ENCODE peak calls at places on chromosomes 13 and 19, in seven cellular contexts. M is heart left ventricle, P is HFF-Myc, W is fibroblast of the aortic adventitia, A is tibial nerve, Z is fibroblast of lung, D is upper lobe of right lung. F is an unnamed sample.
A peak's percentile ranks its signal among the peaks of the same experiment; 100 is the strongest.

GRCh38 chr13:66537417-66537816 is 692.7 kb downstream of the PCDH9 start:
- DNase-seq in D (no peak), M (no peak), A (no peak), Z (no peak), P (no peak), W (no peak), F (no peak)

GRCh38 chr13:112873851-112874750 is 94.9 kb upstream of the MCF2L start:
- DNase-seq in M (peak; percentile 76), A (peak; percentile 93), W (peak; percentile 65), D (peak; percentile 85), P (no peak), Z (peak; percentile 30), F (no peak)

GRCh38 chr19:45641274-45642105 is 2.3 kb upstream of the EML2 start:
- DNase-seq in D (peak; percentile 90), Z (peak; percentile 70), P (peak; percentile 86), W (peak; percentile 63), M (peak; percentile 78), A (peak; percentile 72), F (peak; percentile 88)

GRCh38 chr13:91664036-91664435 is 265.6 kb downstream of the GPC5 start:
- DNase-seq in P (no peak), Z (peak; percentile 7), D (no peak), M (no peak), A (no peak), W (no peak), F (no peak)

GRCh38 chr19:1567848-1568227 is 287 bp downstream of the MEX3D start:
- DNase-seq in W (no peak), P (no peak), M (no peak), D (no peak), Z (no peak), A (no peak), F (no peak)

GRCh38 chr13:78593652-78594494 is 9.5 kb downstream of the POU4F1 start:
- DNase-seq in A (no peak), Z (no peak), W (no peak), M (no peak), P (no peak), D (no peak), F (no peak)

GRCh38 chr19:17944301-17944700 is 11.5 kb downstream of the CCDC124 start:
- DNase-seq in M (no peak), A (no peak), D (no peak), P (peak; percentile 73), Z (peak; percentile 77), W (peak; percentile 83), F (no peak)

GRCh38 chr13:39035204-39035603 is 2.7 kb downstream of the PROSER1 start:
- DNase-seq in Z (no peak), A (no peak), W (no peak), P (no peak), D (no peak), M (no peak), F (no peak)

GRCh38 chr13:30735025-30735967 is at the start of gene ALOX5AP:
- DNase-seq in M (no peak), W (no peak), A (no peak), Z (no peak), D (no peak), P (no peak), F (no peak)

GRCh38 chr19:55178781-55179569 is 1.1 kb downstream of the SYT5 start:
- DNase-seq in W (peak; percentile 72), M (peak; percentile 63), Z (peak; percentile 80), A (peak; percentile 18), D (peak; percentile 79), P (no peak), F (peak; percentile 75)

GRCh38 chr13:65789815-65790214 is 1440.3 kb downstream of the PCDH9 start:
- DNase-seq in A (no peak), W (peak; percentile 39), M (no peak), D (no peak), Z (peak; percentile 13), P (no peak), F (no peak)

GRCh38 chr13:60328073-60328472 is 68.9 kb upstream of the TDRD3 start:
- DNase-seq in A (no peak), Z (no peak), W (no peak), P (no peak), M (no peak), D (no peak), F (no peak)

GRCh38 chr13:80341771-80342271 is 895 bp upstream of the SPRY2 start:
- DNase-seq in M (peak; percentile 61), A (peak; percentile 43), W (peak; percentile 60), D (peak; percentile 83), P (no peak), Z (peak; percentile 68), F (no peak)

GRCh38 chr19:33647146-33647545 is 25.4 kb downstream of the CHST8 start:
- DNase-seq in Z (no peak), P (no peak), A (no peak), M (no peak), W (no peak), D (no peak), F (no peak)

GRCh38 chr19:17933414-17934129 is 757 bp downstream of the CCDC124 start:
- DNase-seq in W (peak; percentile 23), M (no peak), P (no peak), A (no peak), Z (peak; percentile 48), D (no peak), F (no peak)

GRCh38 chr13:99656843-99657506 is 155.7 kb downstream of the TM9SF2 start:
- DNase-seq in Z (no peak), A (no peak), W (no peak), M (no peak), P (no peak), D (no peak), F (no peak)

GRCh38 chr13:67353891-67354459 is 123.8 kb upstream of the PCDH9 start:
- DNase-seq in P (no peak), W (peak; percentile 21), D (no peak), Z (peak; percentile 34), M (no peak), A (no peak), F (no peak)

GRCh38 chr19:49333426-49334288 is 1.5 kb upstream of the CD37 start:
- DNase-seq in D (peak; percentile 69), Z (no peak), M (peak; percentile 37), A (no peak), W (no peak), P (no peak), F (peak; percentile 65)
- H3K4me3 ChIP-seq in D (no peak overlapping the region), Z (no peak overlapping the region), M (no peak overlapping the region), A (no peak overlapping the region), W (no peak overlapping the region), P (no peak overlapping the region), F (no peak overlapping the region)

GRCh38 chr13:23695711-23696512 is 125.7 kb downstream of the TNFRSF19 start:
- DNase-seq in P (no peak), M (no peak), A (no peak), Z (no peak), W (no peak), D (peak; percentile 73), F (no peak)
- H3K4me3 ChIP-seq in P (no peak overlapping the region), M (peak overlapping the region; percentile 24), A (no peak overlapping the region), Z (no peak overlapping the region), W (no peak overlapping the region), D (peak overlapping the region; percentile 3), F (no peak overlapping the region)

DNA sequence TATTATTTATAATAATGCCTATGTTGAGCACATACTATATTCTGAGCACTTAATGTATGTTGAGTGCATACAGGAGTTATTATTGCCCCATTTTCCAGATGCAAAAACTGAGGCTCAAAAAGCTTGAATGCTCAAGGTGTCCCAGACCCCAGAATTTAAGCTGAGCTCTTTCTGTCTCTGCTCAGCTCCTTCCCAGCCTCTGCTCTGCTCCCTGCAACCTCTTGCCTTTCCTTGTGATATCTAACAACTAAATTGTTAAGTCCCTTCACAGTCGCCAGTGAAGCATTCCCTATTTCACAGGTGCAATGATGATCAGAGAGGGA is 4.2 kb downstream of the NOTCH3 start:
- DNase-seq in Z (no peak), M (no peak), A (no peak), W (no peak), P (no peak), D (no peak), F (no peak)
- H3K4me3 ChIP-seq in Z (no peak overlapping the region), M (peak overlapping the region; percentile 70), A (no peak overlapping the region), W (no peak overlapping the region), P (no peak overlapping the region), D (no peak overlapping the region), F (peak overlapping the region; percentile 58)

GRCh38 chr19:16458391-16459128 is 13.2 kb downstream of the EPS15L1 start:
- DNase-seq in D (no peak), W (no peak), Z (no peak), M (no peak), P (no peak), A (no peak), F (no peak)
- H3K4me3 ChIP-seq in D (no peak overlapping the region), W (no peak overlapping the region), Z (no peak overlapping the region), M (no peak overlapping the region), P (no peak overlapping the region), A (no peak overlapping the region), F (no peak overlapping the region)

GRCh38 chr13:21671793-21672680 is 1.2 kb downstream of the FGF9 start:
- DNase-seq in D (no peak), Z (no peak), P (no peak), W (no peak), M (no peak), A (no peak), F (no peak)

GRCh38 chr13:21674271-21675009 is 3.6 kb downstream of the FGF9 start:
- DNase-seq in M (peak; percentile 38), D (peak; percentile 69), W (no peak), A (no peak), P (no peak), Z (no peak), F (no peak)

GRCh38 chr13:21673592-21674270 is 2.9 kb downstream of the FGF9 start:
- DNase-seq in Z (peak; percentile 41), P (no peak), M (peak; percentile 47), W (peak; percentile 14), D (peak; percentile 82), A (no peak), F (no peak)

GRCh38 chr13:21670883-21671792 is at the start of gene FGF9:
- DNase-seq in A (no peak), W (peak; percentile 65), P (no peak), Z (peak; percentile 83), M (peak; percentile 81), D (peak; percentile 91), F (no peak)

DNA sequence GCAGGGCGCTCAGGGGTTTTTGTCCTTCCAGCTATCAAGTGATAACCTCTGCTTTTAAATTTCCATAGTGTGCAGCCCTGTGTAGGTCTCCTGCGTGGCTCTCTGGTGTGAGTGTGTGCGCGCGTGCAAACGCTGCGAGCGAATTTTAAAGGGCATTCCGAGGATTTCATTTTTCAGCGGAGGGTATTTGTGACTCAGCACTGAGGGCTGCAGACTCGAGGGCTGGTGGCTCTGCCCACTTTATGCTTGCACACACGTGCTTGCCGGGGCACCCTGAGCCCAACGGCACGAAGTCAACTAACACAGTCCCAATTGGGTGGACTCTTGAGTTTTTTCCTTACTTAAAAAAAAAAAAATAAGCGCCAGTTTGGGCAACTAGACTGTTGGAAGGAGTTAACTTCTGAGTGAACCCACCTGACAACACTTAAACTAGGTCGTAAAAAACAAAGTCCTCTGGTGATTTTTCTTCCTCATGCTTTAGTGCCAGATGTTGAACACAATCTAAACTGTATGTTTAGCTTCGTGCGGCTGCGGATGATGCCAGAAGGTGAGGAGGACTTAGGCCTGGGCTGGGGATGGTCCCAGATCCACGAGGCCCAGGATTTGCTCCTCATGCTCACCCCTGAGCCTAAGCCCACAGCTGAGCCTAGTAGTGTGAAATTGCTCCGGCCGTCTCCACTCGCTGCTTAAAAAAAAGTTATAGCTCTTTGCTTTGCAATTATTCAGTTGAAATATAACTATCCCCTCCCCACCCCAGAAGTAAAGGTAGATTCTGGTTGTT is 2.1 kb downstream of the FGF9 start:
- DNase-seq in M (no peak), P (no peak), D (no peak), A (no peak), Z (no peak), W (no peak), F (no peak)
- H3K4me3 ChIP-seq in M (peak overlapping the region; percentile 75), P (no peak overlapping the region), D (peak overlapping the region; percentile 66), A (peak overlapping the region; percentile 67), Z (peak overlapping the region; percentile 20), W (peak overlapping the region; percentile 54), F (peak overlapping the region; percentile 82)

GRCh38 chr13:33893559-33893958 is 75.6 kb downstream of the RFC3 start:
- DNase-seq in Z (no peak), W (no peak), P (no peak), D (no peak), M (no peak), A (no peak), F (no peak)

GRCh38 chr13:33891196-33891742 is 73.3 kb downstream of the RFC3 start:
- DNase-seq in A (no peak), Z (no peak), M (no peak), W (no peak), D (no peak), P (no peak), F (no peak)
- H3K4me3 ChIP-seq in A (no peak overlapping the region), Z (no peak overlapping the region), M (no peak overlapping the region), W (no peak overlapping the region), D (no peak overlapping the region), P (no peak overlapping the region), F (no peak overlapping the region)